ENCODE peak calls at places on chromosomes 11 and 22, in eight cellular contexts. One of them, this sample, is unnamed.
A peak's percentile ranks its signal among the peaks of the same experiment; 100 is the strongest.

GRCh38 chr11:69244286-69244685 is 49.7 kb upstream of the MYEOV start:
- DNase-seq in upper lobe of left lung: no peak
- DNase-seq in neural progenitor cell: no peak
- DNase-seq in upper lobe of right lung: no peak
- DNase-seq in heart right ventricle: no peak
- DNase-seq in Peyer's patch: no peak
- DNase-seq in kidney epithelial cell: no peak
- DNase-seq in heart left ventricle: no peak
- DNase-seq in this sample: no peak

GRCh38 chr11:86596861-86597632 is 75.4 kb downstream of the ME3 start:
- DNase-seq in upper lobe of left lung: no peak
- DNase-seq in neural progenitor cell: no peak
- DNase-seq in upper lobe of right lung: no peak
- DNase-seq in heart right ventricle: peak; percentile 75
- DNase-seq in Peyer's patch: no peak
- DNase-seq in kidney epithelial cell: no peak
- DNase-seq in heart left ventricle: no peak
- DNase-seq in this sample: no peak

GRCh38 chr11:9858822-9859221 is 194.9 kb downstream of the SWAP70 start:
- DNase-seq in upper lobe of left lung: no peak
- DNase-seq in neural progenitor cell: peak; percentile 32
- DNase-seq in upper lobe of right lung: no peak
- DNase-seq in heart right ventricle: no peak
- DNase-seq in Peyer's patch: no peak
- DNase-seq in kidney epithelial cell: no peak
- DNase-seq in heart left ventricle: no peak
- DNase-seq in this sample: no peak

GRCh38 chr22:47397673-47398072 is 635.2 kb downstream of the TBC1D22A start:
- DNase-seq in upper lobe of left lung: no peak
- DNase-seq in neural progenitor cell: no peak
- DNase-seq in upper lobe of right lung: peak; percentile 41
- DNase-seq in heart right ventricle: no peak
- DNase-seq in Peyer's patch: peak; percentile 40
- DNase-seq in kidney epithelial cell: no peak
- DNase-seq in heart left ventricle: no peak
- DNase-seq in this sample: no peak

GRCh38 chr11:9330387-9331384 is 16.3 kb upstream of the TMEM41B start:
- DNase-seq in upper lobe of left lung: peak; percentile 70
- DNase-seq in neural progenitor cell: no peak
- DNase-seq in upper lobe of right lung: no peak
- DNase-seq in heart right ventricle: no peak
- DNase-seq in Peyer's patch: no peak
- DNase-seq in kidney epithelial cell: no peak
- DNase-seq in heart left ventricle: no peak
- DNase-seq in this sample: no peak

GRCh38 chr11:111097191-111097590 is 148.3 kb upstream of the POU2AF2 start:
- DNase-seq in upper lobe of left lung: peak; percentile 60
- DNase-seq in neural progenitor cell: peak; percentile 3
- DNase-seq in upper lobe of right lung: peak; percentile 72
- DNase-seq in heart right ventricle: peak; percentile 42
- DNase-seq in Peyer's patch: no peak
- DNase-seq in kidney epithelial cell: no peak
- DNase-seq in heart left ventricle: no peak
- DNase-seq in this sample: no peak

GRCh38 chr11:110903830-110904229 is 191.6 kb upstream of the ARHGAP20 start:
- DNase-seq in upper lobe of left lung: no peak
- DNase-seq in neural progenitor cell: peak; percentile 52
- DNase-seq in upper lobe of right lung: no peak
- DNase-seq in heart right ventricle: no peak
- DNase-seq in Peyer's patch: no peak
- DNase-seq in kidney epithelial cell: no peak
- DNase-seq in heart left ventricle: no peak
- DNase-seq in this sample: no peak

GRCh38 chr22:39215430-39216142 is 29.2 kb downstream of the PDGFB start:
- DNase-seq in upper lobe of left lung: peak; percentile 18
- DNase-seq in neural progenitor cell: peak; percentile 45
- DNase-seq in upper lobe of right lung: peak; percentile 49
- DNase-seq in heart right ventricle: no peak
- DNase-seq in Peyer's patch: peak; percentile 25
- DNase-seq in kidney epithelial cell: no peak
- DNase-seq in heart left ventricle: no peak
- DNase-seq in this sample: no peak

GRCh38 chr11:109644158-109644557 is 222.2 kb downstream of the C11orf87 start:
- DNase-seq in upper lobe of left lung: no peak
- DNase-seq in neural progenitor cell: peak; percentile 16
- DNase-seq in upper lobe of right lung: no peak
- DNase-seq in heart right ventricle: peak; percentile 67
- DNase-seq in Peyer's patch: no peak
- DNase-seq in kidney epithelial cell: no peak
- DNase-seq in heart left ventricle: no peak
- DNase-seq in this sample: no peak

GRCh38 chr11:34345012-34345804 is 12.6 kb downstream of the ABTB2 start:
- DNase-seq in upper lobe of left lung: no peak
- DNase-seq in neural progenitor cell: no peak
- DNase-seq in upper lobe of right lung: no peak
- DNase-seq in heart right ventricle: no peak
- DNase-seq in Peyer's patch: no peak
- DNase-seq in kidney epithelial cell: peak; percentile 92
- DNase-seq in heart left ventricle: no peak
- DNase-seq in this sample: no peak

GRCh38 chr22:48719978-48720661 is 1107.6 kb downstream of the BRD1 start:
- DNase-seq in upper lobe of left lung: no peak
- DNase-seq in neural progenitor cell: peak; percentile 31
- DNase-seq in upper lobe of right lung: peak; percentile 35
- DNase-seq in heart right ventricle: no peak
- DNase-seq in Peyer's patch: peak; percentile 14
- DNase-seq in kidney epithelial cell: no peak
- DNase-seq in heart left ventricle: peak; percentile 12
- DNase-seq in this sample: no peak

GRCh38 chr11:9219572-9219971 is 45.6 kb downstream of the DENND5A start:
- DNase-seq in upper lobe of left lung: no peak
- DNase-seq in neural progenitor cell: no peak
- DNase-seq in upper lobe of right lung: no peak
- DNase-seq in heart right ventricle: no peak
- DNase-seq in Peyer's patch: no peak
- DNase-seq in kidney epithelial cell: no peak
- DNase-seq in heart left ventricle: no peak
- DNase-seq in this sample: no peak

GRCh38 chr11:14451825-14452224 is 47.8 kb downstream of the COPB1 start:
- DNase-seq in upper lobe of left lung: no peak
- DNase-seq in neural progenitor cell: no peak
- DNase-seq in upper lobe of right lung: no peak
- DNase-seq in heart right ventricle: no peak
- DNase-seq in Peyer's patch: no peak
- DNase-seq in kidney epithelial cell: no peak
- DNase-seq in heart left ventricle: no peak
- DNase-seq in this sample: peak; percentile 44

GRCh38 chr22:28813772-28814518 is 13.6 kb upstream of the XBP1 start:
- DNase-seq in upper lobe of left lung: peak; percentile 86
- DNase-seq in neural progenitor cell: no peak
- DNase-seq in upper lobe of right lung: peak; percentile 71
- DNase-seq in heart right ventricle: peak; percentile 31
- DNase-seq in Peyer's patch: no peak
- DNase-seq in kidney epithelial cell: no peak
- DNase-seq in heart left ventricle: no peak
- DNase-seq in this sample: no peak

GRCh38 chr11:19713221-19714092 is 820 bp downstream of the NAV2 start:
- DNase-seq in upper lobe of left lung: no peak
- DNase-seq in neural progenitor cell: peak; percentile 39
- DNase-seq in upper lobe of right lung: no peak
- DNase-seq in heart right ventricle: no peak
- DNase-seq in Peyer's patch: no peak
- DNase-seq in kidney epithelial cell: no peak
- DNase-seq in heart left ventricle: peak; percentile 62
- DNase-seq in this sample: no peak

GRCh38 chr11:46588131-46588530 is 5.7 kb downstream of the AMBRA1 start:
- DNase-seq in upper lobe of left lung: no peak
- DNase-seq in neural progenitor cell: no peak
- DNase-seq in upper lobe of right lung: no peak
- DNase-seq in heart right ventricle: no peak
- DNase-seq in Peyer's patch: no peak
- DNase-seq in kidney epithelial cell: no peak
- DNase-seq in heart left ventricle: no peak
- DNase-seq in this sample: no peak

GRCh38 chr22:44025171-44026065 is 1.3 kb downstream of the PARVB start:
- DNase-seq in upper lobe of left lung: peak; percentile 43
- DNase-seq in neural progenitor cell: no peak
- DNase-seq in upper lobe of right lung: peak; percentile 68
- DNase-seq in heart right ventricle: no peak
- DNase-seq in Peyer's patch: no peak
- DNase-seq in kidney epithelial cell: no peak
- DNase-seq in heart left ventricle: peak; percentile 71
- DNase-seq in this sample: peak; percentile 90

GRCh38 chr11:33942954-33943353 is 51.1 kb upstream of the LMO2 start:
- DNase-seq in upper lobe of left lung: no peak
- DNase-seq in neural progenitor cell: no peak
- DNase-seq in upper lobe of right lung: no peak
- DNase-seq in heart right ventricle: peak; percentile 58
- DNase-seq in Peyer's patch: no peak
- DNase-seq in kidney epithelial cell: no peak
- DNase-seq in heart left ventricle: no peak
- DNase-seq in this sample: peak; percentile 37

GRCh38 chr11:30120045-30120589 is 103.3 kb upstream of the KCNA4 start:
- DNase-seq in upper lobe of left lung: no peak
- DNase-seq in neural progenitor cell: no peak
- DNase-seq in upper lobe of right lung: no peak
- DNase-seq in heart right ventricle: no peak
- DNase-seq in Peyer's patch: no peak
- DNase-seq in kidney epithelial cell: no peak
- DNase-seq in heart left ventricle: no peak
- DNase-seq in this sample: no peak
- TF ChIP-seq CTCF in upper lobe of left lung: no peak
- TF ChIP-seq CTCF in neural progenitor cell: no peak
- TF ChIP-seq CTCF in upper lobe of right lung: no peak
- TF ChIP-seq CTCF in heart right ventricle: no peak
- TF ChIP-seq CTCF in Peyer's patch: no peak
- TF ChIP-seq CTCF in kidney epithelial cell: no peak
- TF ChIP-seq CTCF in heart left ventricle: no peak
- TF ChIP-seq CTCF in this sample: no peak

GRCh38 chr11:65437436-65438227 is 15.0 kb downstream of the NEAT1 start:
- DNase-seq in upper lobe of left lung: no peak
- DNase-seq in neural progenitor cell: no peak
- DNase-seq in upper lobe of right lung: peak; percentile 36
- DNase-seq in heart right ventricle: no peak
- DNase-seq in Peyer's patch: no peak
- DNase-seq in kidney epithelial cell: no peak
- DNase-seq in heart left ventricle: no peak
- DNase-seq in this sample: no peak
- H3K36me3 ChIP-seq in upper lobe of left lung: peaks cover 97% of the 10 kb centered on the region
- H3K36me3 ChIP-seq in neural progenitor cell: no peaks in the 10 kb centered on the region
- H3K36me3 ChIP-seq in upper lobe of right lung: peaks cover 80% of the 10 kb centered on the region
- H3K36me3 ChIP-seq in heart right ventricle: peaks cover 55% of the 10 kb centered on the region
- H3K36me3 ChIP-seq in Peyer's patch: no peaks in the 10 kb centered on the region
- H3K36me3 ChIP-seq in kidney epithelial cell: peaks cover 4% of the 10 kb centered on the region
- H3K36me3 ChIP-seq in heart left ventricle: peaks cover 100% of the 10 kb centered on the region
- H3K36me3 ChIP-seq in this sample: peaks cover 11% of the 10 kb centered on the region

DNA sequence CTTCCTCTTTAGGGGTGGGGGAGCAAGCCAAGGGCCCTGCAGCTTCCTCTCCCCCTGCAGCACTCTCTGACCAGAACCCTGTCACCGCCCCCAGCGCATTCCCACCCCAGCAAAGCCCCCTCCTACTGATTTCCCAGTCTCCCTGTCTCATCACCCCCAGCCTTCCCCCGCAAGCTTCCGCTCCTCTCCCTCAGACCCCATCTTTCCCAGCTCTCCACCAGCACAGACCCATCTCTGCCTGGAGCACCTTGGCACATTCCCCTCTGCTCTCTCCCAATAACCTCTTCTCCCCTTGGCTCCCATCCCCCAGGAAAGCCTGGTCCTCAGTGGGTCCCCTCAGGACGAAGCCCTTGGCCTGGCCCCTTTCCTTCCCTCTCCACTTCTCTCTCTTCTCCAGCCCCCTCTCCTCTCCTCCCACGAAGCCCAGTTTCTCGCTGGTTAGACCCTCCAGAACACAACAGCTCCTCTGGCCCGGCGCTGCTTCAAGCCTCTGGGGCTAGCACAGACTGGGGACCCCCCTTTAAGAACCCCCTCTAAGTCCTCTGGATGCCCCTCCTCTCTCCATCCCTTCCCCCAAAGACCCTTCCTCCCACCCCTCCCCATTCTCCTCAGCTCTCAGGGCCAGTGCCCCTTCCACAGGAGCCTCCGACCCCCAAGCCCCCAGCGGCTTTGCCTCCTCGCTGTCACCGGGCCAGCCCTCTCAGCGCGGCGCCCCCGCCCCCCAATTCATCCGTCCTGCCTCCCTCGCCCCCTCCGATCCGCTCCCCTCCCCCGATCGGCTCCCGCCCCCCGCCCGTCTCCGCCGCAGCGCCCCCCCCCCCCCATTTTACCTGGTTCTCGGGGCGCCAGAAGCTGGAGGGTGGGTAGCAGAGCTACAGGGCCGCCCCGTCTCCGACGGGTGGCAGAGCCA is 601 bp downstream of the NRXN2 start:
- DNase-seq in upper lobe of left lung: no peak
- DNase-seq in neural progenitor cell: no peak
- DNase-seq in upper lobe of right lung: peak; percentile 46
- DNase-seq in heart right ventricle: no peak
- DNase-seq in Peyer's patch: no peak
- DNase-seq in kidney epithelial cell: no peak
- DNase-seq in heart left ventricle: peak; percentile 46
- DNase-seq in this sample: no peak
- H3K4me3 ChIP-seq in upper lobe of left lung: peak overlapping the region; percentile 83
- H3K4me3 ChIP-seq in neural progenitor cell: peak overlapping the region; percentile 99
- H3K4me3 ChIP-seq in upper lobe of right lung: no peak overlapping the region
- H3K4me3 ChIP-seq in heart right ventricle: no peak overlapping the region
- H3K4me3 ChIP-seq in Peyer's patch: no peak overlapping the region
- H3K4me3 ChIP-seq in kidney epithelial cell: no peak overlapping the region
- H3K4me3 ChIP-seq in heart left ventricle: no peak overlapping the region
- H3K4me3 ChIP-seq in this sample: no peak overlapping the region

DNA sequence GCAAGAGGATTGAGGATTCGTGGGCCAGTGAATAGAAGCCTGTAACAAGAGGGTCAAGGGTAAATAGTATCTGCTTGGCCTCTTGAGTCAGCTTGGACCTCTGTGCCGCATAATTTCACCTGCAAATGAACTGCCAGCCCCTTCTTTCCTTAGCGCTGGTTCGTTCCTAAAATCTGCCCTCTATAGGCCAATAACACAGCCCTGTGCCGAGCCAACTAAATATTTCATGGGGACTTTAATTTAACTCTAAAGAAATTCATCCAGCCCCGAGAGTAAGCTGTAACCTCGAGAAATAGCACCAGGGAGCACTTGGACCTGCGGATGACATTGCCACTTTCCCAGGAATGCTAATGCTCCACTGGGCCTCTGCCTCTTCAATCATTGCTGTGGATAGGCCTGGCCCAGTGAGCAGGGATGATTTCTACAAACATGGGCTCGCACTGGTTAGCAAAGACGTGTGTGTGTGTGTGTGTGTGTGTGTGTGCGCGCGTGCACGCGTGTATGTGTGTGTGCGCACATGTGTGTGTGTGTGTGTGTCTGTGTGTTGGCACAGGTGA is 95.3 kb upstream of the TBCEL start:
- DNase-seq in upper lobe of left lung: no peak
- DNase-seq in neural progenitor cell: no peak
- DNase-seq in upper lobe of right lung: no peak
- DNase-seq in heart right ventricle: no peak
- DNase-seq in Peyer's patch: no peak
- DNase-seq in kidney epithelial cell: no peak
- DNase-seq in heart left ventricle: no peak
- DNase-seq in this sample: no peak
- TF ChIP-seq CTCF in upper lobe of left lung: no peak
- TF ChIP-seq CTCF in neural progenitor cell: no peak
- TF ChIP-seq CTCF in upper lobe of right lung: no peak
- TF ChIP-seq CTCF in heart right ventricle: no peak
- TF ChIP-seq CTCF in Peyer's patch: no peak
- TF ChIP-seq CTCF in kidney epithelial cell: peak; percentile 5
- TF ChIP-seq CTCF in heart left ventricle: no peak
- TF ChIP-seq CTCF in this sample: no peak

GRCh38 chr22:46153930-46154329 is 3.6 kb downstream of the PPARA start:
- DNase-seq in upper lobe of left lung: no peak
- DNase-seq in neural progenitor cell: no peak
- DNase-seq in upper lobe of right lung: no peak
- DNase-seq in heart right ventricle: no peak
- DNase-seq in Peyer's patch: no peak
- DNase-seq in kidney epithelial cell: no peak
- DNase-seq in heart left ventricle: no peak
- DNase-seq in this sample: no peak
- H3K36me3 ChIP-seq in upper lobe of left lung: peaks cover 7% of the 10 kb centered on the region
- H3K36me3 ChIP-seq in neural progenitor cell: no peaks in the 10 kb centered on the region
- H3K36me3 ChIP-seq in upper lobe of right lung: peaks cover 13% of the 10 kb centered on the region
- H3K36me3 ChIP-seq in heart right ventricle: no peaks in the 10 kb centered on the region
- H3K36me3 ChIP-seq in Peyer's patch: no peaks in the 10 kb centered on the region
- H3K36me3 ChIP-seq in kidney epithelial cell: no peaks in the 10 kb centered on the region
- H3K36me3 ChIP-seq in heart left ventricle: peaks cover 32% of the 10 kb centered on the region
- H3K36me3 ChIP-seq in this sample: peaks cover 2% of the 10 kb centered on the region

This sample was measured in GM06990.